ENCODE peak calls at places on chromosome 2, in eight cellular contexts. M is PC-3, A is H9, G is ovary, Z is HCT116, R is trophoblast cell, I is SJSA1, B is tibial nerve. P is an unnamed sample.

GRCh38 chr2:168751104-168751768 is 51.2 kb upstream of the NOSTRIN start:
- DNase-seq in M (no peak), A (no peak), R (no peak), G (no peak), I (no peak), B (no peak), Z (no peak), P (no peak)

GRCh38 chr2:3175568-3175955 is 202.1 kb downstream of the EIPR1 start:
- DNase-seq in B (no peak), M (no peak), R (no peak), Z (no peak), A (no peak), I (no peak), G (no peak), P (no peak)

GRCh38 chr2:151269798-151270568 is 8.3 kb upstream of the RBM43 start:
- DNase-seq in B (no peak), A (no peak), R (no peak), Z (no peak), M (peak; percentile 65), I (no peak), G (no peak), P (no peak)

GRCh38 chr2:127683766-127684165 is 8.4 kb upstream of the LIMS2 start:
- DNase-seq in R (no peak), Z (no peak), I (no peak), G (no peak), A (no peak), M (no peak), B (no peak), P (no peak)

GRCh38 chr2:65688166-65688886 is 255.9 kb upstream of the SPRED2 start:
- DNase-seq in R (no peak), Z (no peak), M (no peak), A (no peak), I (no peak), B (no peak), G (no peak), P (no peak)

GRCh38 chr2:189407161-189407943 is 33.9 kb upstream of the WDR75 start:
- DNase-seq in M (peak; percentile 76), G (no peak), I (peak; percentile 85), B (no peak), A (no peak), R (no peak), Z (no peak), P (no peak)

GRCh38 chr2:234694244-234695013 is 197.5 kb upstream of the ARL4C start:
- DNase-seq in I (no peak), A (no peak), B (no peak), Z (peak; percentile 60), M (peak; percentile 51), G (no peak), R (peak; percentile 88), P (peak; percentile 29)

GRCh38 chr2:153495725-153496124 is 17.2 kb upstream of the RPRM start:
- DNase-seq in A (no peak), M (no peak), I (no peak), Z (no peak), B (no peak), G (no peak), R (no peak), P (no peak)

GRCh38 chr2:19731515-19731914 is 170.3 kb downstream of the TTC32 start:
- DNase-seq in A (no peak), G (no peak), M (no peak), B (no peak), Z (no peak), R (no peak), I (no peak), P (no peak)

GRCh38 chr2:231930601-231931281 is 4.5 kb upstream of the NPPC start:
- DNase-seq in R (no peak), I (no peak), A (no peak), G (peak; percentile 16), M (no peak), Z (no peak), B (no peak), P (no peak)

GRCh38 chr2:99771691-99772333 is 282.0 kb upstream of the REV1 start:
- DNase-seq in I (no peak), B (no peak), Z (no peak), M (no peak), R (no peak), A (no peak), G (no peak), P (no peak)
- H3K4me1 ChIP-seq in I (no peaks in the 10 kb centered on the region), B (no peaks in the 10 kb centered on the region), Z (no peaks in the 10 kb centered on the region), M (no peaks in the 10 kb centered on the region), R (no peaks in the 10 kb centered on the region), A (no peaks in the 10 kb centered on the region), G (peaks cover 1% of the 10 kb centered on the region), P (no peaks in the 10 kb centered on the region)

GRCh38 chr2:170115501-170116229 is 62.3 kb upstream of the MYO3B start:
- DNase-seq in I (no peak), R (no peak), A (no peak), B (no peak), Z (no peak), M (no peak), G (no peak), P (peak; percentile 14)

GRCh38 chr2:170123593-170123992 is 54.4 kb upstream of the MYO3B start:
- DNase-seq in M (peak; percentile 81), R (no peak), Z (peak; percentile 7), B (no peak), G (no peak), I (no peak), A (peak; percentile 53), P (no peak)

GRCh38 chr2:170121689-170122088 is 56.3 kb upstream of the MYO3B start:
- DNase-seq in I (no peak), M (no peak), G (no peak), R (no peak), Z (no peak), B (no peak), A (no peak), P (no peak)

GRCh38 chr2:170122883-170123547 is 54.9 kb upstream of the MYO3B start:
- DNase-seq in M (peak; percentile 96), I (no peak), R (no peak), A (no peak), B (no peak), G (no peak), Z (peak; percentile 13), P (no peak)

DNA sequence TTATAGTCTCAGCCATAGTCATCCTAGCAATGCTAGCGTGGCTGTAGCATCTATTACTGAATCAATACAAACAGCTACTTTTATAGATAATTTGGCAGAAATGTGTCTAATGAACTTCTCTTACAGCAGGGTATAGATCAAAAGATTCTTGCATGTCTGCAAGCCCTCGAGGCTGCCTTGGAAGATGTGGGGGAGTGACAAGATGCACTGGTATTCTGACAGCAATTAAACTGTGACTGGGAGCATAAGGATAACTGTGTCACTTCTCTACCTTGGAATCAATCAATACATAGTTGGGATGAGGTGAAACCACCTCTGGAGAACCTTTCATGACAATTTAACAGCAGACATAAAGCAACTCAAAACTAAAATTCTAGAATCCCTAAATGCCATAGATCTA is 59.3 kb upstream of the MYO3B start:
- DNase-seq in A (no peak), G (no peak), Z (no peak), R (no peak), B (no peak), I (no peak), M (peak; percentile 6), P (no peak)
- H3K9me3 ChIP-seq in A (peaks cover 10% of the 10 kb centered on the region), G (no peaks in the 10 kb centered on the region), Z (no peaks in the 10 kb centered on the region), R (peaks cover 3% of the 10 kb centered on the region), B (peaks cover 14% of the 10 kb centered on the region), I (no peaks in the 10 kb centered on the region), M (no peaks in the 10 kb centered on the region), P (no peaks in the 10 kb centered on the region)

DNA sequence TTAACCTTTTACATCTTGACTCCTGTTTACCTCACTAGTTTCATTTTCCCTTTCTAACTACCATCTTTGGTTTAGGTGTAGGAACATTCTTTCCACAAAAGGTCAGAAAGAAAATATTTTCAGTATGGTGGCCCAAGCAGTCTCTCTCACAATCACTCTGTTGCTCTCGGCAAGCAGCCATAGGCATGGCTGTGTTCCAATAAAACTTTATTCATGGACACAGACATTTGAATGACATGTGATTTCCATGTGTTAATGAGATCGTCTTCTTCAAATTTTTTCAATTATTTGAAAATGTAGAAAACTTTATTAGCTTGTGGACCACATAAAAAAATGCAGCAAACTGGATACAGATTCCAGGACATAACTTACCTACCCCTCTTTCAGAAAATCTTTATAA is 109.7 kb upstream of the CNTNAP5 start:
- DNase-seq in R (no peak), I (no peak), A (no peak), B (no peak), Z (no peak), M (no peak), G (no peak), P (no peak)
- H3K27ac ChIP-seq in R (no peak overlapping the region), I (no peak overlapping the region), A (no peak overlapping the region), B (no peak overlapping the region), Z (no peak overlapping the region), M (no peak overlapping the region), G (no peak overlapping the region), P (no peak overlapping the region)

DNA sequence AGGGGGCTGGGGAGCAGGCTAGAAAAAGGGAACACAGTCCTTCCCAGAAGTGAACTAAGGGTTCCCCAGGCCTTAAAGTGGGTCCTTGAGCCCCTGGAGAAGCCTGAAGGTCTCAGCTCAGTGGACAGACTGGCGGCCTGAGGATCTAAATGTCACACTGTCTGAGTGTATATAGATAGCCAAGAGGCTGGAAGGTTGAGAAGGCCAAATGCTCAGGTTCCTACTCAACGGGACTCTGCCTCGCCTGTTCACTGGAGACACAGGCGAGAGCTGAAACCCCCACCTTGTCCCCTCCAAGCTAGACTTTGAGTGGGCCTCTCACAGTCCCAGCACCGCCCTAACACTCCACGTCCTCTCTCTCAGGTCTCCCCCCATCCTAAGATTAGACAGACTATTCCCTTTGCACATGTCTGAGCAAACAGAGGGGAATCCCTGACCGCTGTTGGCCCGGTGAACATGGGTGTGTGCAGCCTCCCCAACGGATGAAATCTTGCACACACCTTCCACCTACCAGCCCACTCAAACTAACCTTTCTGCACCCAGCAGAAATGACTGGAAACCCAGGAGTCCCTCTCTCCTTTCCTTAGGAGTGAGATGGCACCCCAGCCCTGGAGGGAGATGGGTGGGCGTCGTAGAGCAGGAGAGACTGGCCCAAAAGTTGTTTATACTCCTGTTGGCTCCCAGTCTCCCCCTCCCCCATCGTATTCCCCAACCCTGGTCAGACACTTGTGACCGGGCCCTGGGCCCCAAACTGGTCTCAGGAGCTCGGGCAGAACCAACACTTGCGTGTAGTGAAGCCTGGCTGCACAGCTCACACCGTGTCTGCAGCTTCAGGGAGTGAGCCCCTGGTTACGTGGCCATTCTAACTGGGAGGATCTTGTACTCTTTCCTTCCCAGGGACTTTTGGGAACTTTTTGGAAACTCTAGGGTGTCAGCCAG is 1.9 kb downstream of the PKDCC start:
- DNase-seq in Z (no peak), G (peak; percentile 56), B (no peak), I (peak; percentile 21), A (no peak), M (no peak), R (no peak), P (no peak)
- H3K4me1 ChIP-seq in Z (peaks cover 3% of the 10 kb centered on the region), G (peaks cover 36% of the 10 kb centered on the region), B (peaks cover 50% of the 10 kb centered on the region), I (peaks cover 56% of the 10 kb centered on the region), A (peaks cover 1% of the 10 kb centered on the region), M (peaks cover 6% of the 10 kb centered on the region), R (peaks cover 38% of the 10 kb centered on the region), P (peaks cover 6% of the 10 kb centered on the region)

GRCh38 chr2:177433402-177433801 is 40.8 kb downstream of the AGPS start:
- DNase-seq in M (peak; percentile 20), G (no peak), A (no peak), B (no peak), I (no peak), Z (no peak), R (no peak), P (no peak)
- H3K9me3 ChIP-seq in M (peaks cover 4% of the 10 kb centered on the region), G (no peaks in the 10 kb centered on the region), A (no peaks in the 10 kb centered on the region), B (peaks cover 41% of the 10 kb centered on the region), I (peaks cover 16% of the 10 kb centered on the region), Z (peaks cover 8% of the 10 kb centered on the region), R (peaks cover 5% of the 10 kb centered on the region), P (peaks cover 2% of the 10 kb centered on the region)